ENCODE peak calls at places on chromosomes 7 and 10, in five cellular contexts. N is HCEC 1CT, E is EH, U is GM12892, B is islet precursor cell. Y is an unnamed sample.

GRCh38 chr10:6542999-6543430 is 37.1 kb downstream of the PRKCQ start:
- DNase-seq in E (no peak), N (no peak), B (peak; percentile 44), U (no peak), Y (no peak)

GRCh38 chr10:117201826-117202225 is 4.5 kb downstream of the KCNK18 start:
- DNase-seq in B (no peak), N (no peak), E (no peak), U (no peak), Y (no peak)

GRCh38 chr10:110679633-110680472 is 35.7 kb downstream of the RBM20 start:
- DNase-seq in N (no peak), E (no peak), B (no peak), U (no peak), Y (no peak)

GRCh38 chr7:67823345-67823744 is 826.7 kb downstream of the TYW1 start:
- DNase-seq in N (no peak), U (no peak), E (no peak), B (no peak), Y (peak; percentile 26)

GRCh38 chr7:11427686-11428273 is 404.2 kb downstream of the THSD7A start:
- DNase-seq in B (no peak), N (peak; percentile 63), U (no peak), E (peak; percentile 40), Y (peak; percentile 67)

GRCh38 chr10:72274730-72275350 is 1.1 kb downstream of the DDIT4 start:
- DNase-seq in N (peak; percentile 51), E (peak; percentile 56), U (peak; percentile 66), B (peak; percentile 84), Y (peak; percentile 22)

GRCh38 chr10:110361800-110362456 is 57.2 kb upstream of the SMNDC1 start:
- DNase-seq in N (no peak), B (no peak), U (no peak), E (no peak), Y (no peak)

GRCh38 chr7:106679153-106679931 is 18.4 kb upstream of the CCDC71L start:
- DNase-seq in B (no peak), N (peak; percentile 77), E (peak; percentile 93), U (no peak), Y (no peak)

GRCh38 chr10:17123062-17123661 is 6.4 kb downstream of the CUBN start:
- DNase-seq in B (no peak), E (peak; percentile 89), U (no peak), N (peak; percentile 68), Y (peak; percentile 29)

GRCh38 chr7:149774237-149775175 is 1.1 kb upstream of the ZNF467 start:
- DNase-seq in E (no peak), U (no peak), B (no peak), N (no peak), Y (no peak)

GRCh38 chr10:83012866-83013265 is 1126.4 kb upstream of the GHITM start:
- DNase-seq in E (peak; percentile 56), U (no peak), B (peak; percentile 93), N (no peak), Y (no peak)

GRCh38 chr7:114921636-114922150 is at the start of gene MDFIC:
- DNase-seq in E (no peak), U (no peak), N (no peak), B (peak; percentile 54), Y (no peak)

GRCh38 chr10:2296179-2296578 is 558.9 kb upstream of the ADARB2 start:
- DNase-seq in E (no peak), U (no peak), N (no peak), B (no peak), Y (no peak)

GRCh38 chr10:17787087-17787942 is 21.8 kb upstream of the MRC1 start:
- DNase-seq in U (no peak), N (peak; percentile 97), B (peak; percentile 92), E (peak; percentile 96), Y (peak; percentile 97)

GRCh38 chr7:44172803-44173424 is 16.3 kb downstream of the GCK start:
- DNase-seq in E (no peak), U (no peak), N (no peak), B (peak; percentile 12), Y (peak; percentile 24)

GRCh38 chr10:124242791-124243190 is 149.4 kb upstream of the CHST15 start:
- DNase-seq in B (no peak), N (no peak), U (no peak), E (no peak), Y (no peak)

GRCh38 chr10:79400567-79401004 is 44.8 kb downstream of the ZCCHC24 start:
- DNase-seq in B (peak; percentile 73), U (peak; percentile 74), E (peak; percentile 40), N (peak; percentile 37), Y (peak; percentile 21)

GRCh38 chr7:44063894-44064651 is 1.3 kb downstream of the PGAM2 start:
- DNase-seq in B (peak; percentile 56), U (no peak), E (no peak), N (no peak), Y (no peak)